ENCODE peak calls at places on chromosomes 2 and 18, in six cellular contexts. G, Y, H, I, J and Q are unnamed samples.

GRCh38 chr2:161020437-161020836 is 139.8 kb upstream of the TANK start:
- DNase-seq in G (no peak), Y (no peak), H (no peak), I (no peak), J (no peak), Q (no peak)

GRCh38 chr2:109674894-109675534 is 60.9 kb downstream of the SOWAHC start:
- DNase-seq in G (no peak), Y (no peak), H (no peak), I (no peak), J (no peak), Q (no peak)

GRCh38 chr2:149446735-149447134 is 116.3 kb downstream of the LYPD6 start:
- DNase-seq in G (no peak), Y (no peak), H (no peak), I (no peak), J (no peak), Q (no peak)

GRCh38 chr2:14778015-14778414 is 145.5 kb downstream of the LRATD1 start:
- DNase-seq in G (no peak), Y (no peak), H (no peak), I (no peak), J (no peak), Q (no peak)

GRCh38 chr2:70086278-70086837 is 919 bp upstream of the PCBP1 start:
- DNase-seq in G (peak), Y (peak), H (peak), I (peak), J (peak), Q (peak)

GRCh38 chr2:241309684-241310117 is 5.8 kb downstream of the HDLBP start:
- DNase-seq in G (no peak), Y (peak), H (peak), I (no peak), J (peak), Q (no peak)

GRCh38 chr2:12587729-12588522 is 128.8 kb upstream of the TRIB2 start:
- DNase-seq in G (no peak), Y (no peak), H (no peak), I (no peak), J (peak), Q (no peak)

GRCh38 chr2:51120754-51121280 is 88.9 kb upstream of the NRXN1 start:
- DNase-seq in G (no peak), Y (no peak), H (no peak), I (no peak), J (no peak), Q (no peak)

GRCh38 chr2:190838492-190838910 is 42.1 kb upstream of the GLS start:
- DNase-seq in G (no peak), Y (no peak), H (no peak), I (no peak), J (no peak), Q (no peak)

GRCh38 chr18:37270046-37270665 is 295.4 kb downstream of the CELF4 start:
- DNase-seq in G (peak), Y (no peak), H (no peak), I (no peak), J (peak), Q (peak)

GRCh38 chr2:46257476-46257875 is 39.7 kb upstream of the EPAS1 start:
- DNase-seq in G (no peak), Y (no peak), H (no peak), I (no peak), J (no peak), Q (no peak)

GRCh38 chr2:239630618-239631286 is 229.9 kb upstream of the HDAC4 start:
- DNase-seq in G (no peak), Y (no peak), H (no peak), I (no peak), J (no peak), Q (no peak)

GRCh38 chr18:9876867-9877654 is 8.7 kb upstream of the TXNDC2 start:
- DNase-seq in G (no peak), Y (no peak), H (no peak), I (no peak), J (no peak), Q (no peak)

GRCh38 chr2:14930441-14930840 is 297.9 kb downstream of the LRATD1 start:
- DNase-seq in G (no peak), Y (no peak), H (no peak), I (no peak), J (no peak), Q (no peak)

GRCh38 chr18:48138660-48139426 is 208.4 kb upstream of the SMAD2 start:
- DNase-seq in G (no peak), Y (no peak), H (peak), I (no peak), J (no peak), Q (no peak)

GRCh38 chr2:233604826-233605225 is 12.6 kb upstream of the UGT1A8 start:
- DNase-seq in G (no peak), Y (no peak), H (no peak), I (no peak), J (no peak), Q (no peak)

GRCh38 chr18:22429564-22429963 is 11.8 kb upstream of the CTAGE1 start:
- DNase-seq in G (no peak), Y (no peak), H (no peak), I (no peak), J (no peak), Q (no peak)

GRCh38 chr18:389658-390357 is 110.7 kb downstream of the COLEC12 start:
- DNase-seq in G (no peak), Y (no peak), H (no peak), I (no peak), J (no peak), Q (no peak)

GRCh38 chr18:54255141-54255540 is 14.2 kb upstream of the POLI start:
- DNase-seq in G (no peak), Y (no peak), H (no peak), I (no peak), J (no peak), Q (no peak)

GRCh38 chr2:167190053-167190452 is 301.8 kb downstream of the XIRP2 start:
- DNase-seq in G (no peak), Y (no peak), H (no peak), I (no peak), J (no peak), Q (no peak)

GRCh38 chr2:160353166-160353565 is 140.4 kb downstream of the RBMS1 start:
- DNase-seq in G (no peak), Y (no peak), H (no peak), I (no peak), J (peak), Q (no peak)

GRCh38 chr2:146081459-146081858 is 1561.5 kb upstream of the ZEB2 start:
- DNase-seq in G (no peak), Y (no peak), H (no peak), I (no peak), J (no peak), Q (no peak)

GRCh38 chr2:53103661-53104060 is 663.9 kb upstream of the CHAC2 start:
- DNase-seq in G (no peak), Y (no peak), H (no peak), I (no peak), J (no peak), Q (no peak)

GRCh38 chr2:179297922-179298321 is 33.3 kb upstream of the SESTD1 start:
- DNase-seq in G (no peak), Y (no peak), H (no peak), I (no peak), J (no peak), Q (no peak)

GRCh38 chr18:3148930-3149535 is 70.7 kb downstream of the MYOM1 start:
- DNase-seq in G (no peak), Y (no peak), H (no peak), I (no peak), J (no peak), Q (no peak)

GRCh38 chr2:235343156-235343774 is 150.6 kb upstream of the AGAP1 start:
- DNase-seq in G (no peak), Y (no peak), H (no peak), I (no peak), J (no peak), Q (no peak)

GRCh38 chr2:196360650-196361049 is 189.3 kb upstream of the STK17B start:
- DNase-seq in G (no peak), Y (no peak), H (no peak), I (no peak), J (no peak), Q (no peak)

GRCh38 chr2:120388222-120389035 is 42.5 kb downstream of the INHBB start:
- DNase-seq in G (no peak), Y (no peak), H (no peak), I (no peak), J (no peak), Q (peak)

GRCh38 chr18:3703732-3704176 is 253.8 kb downstream of the TGIF1 start:
- DNase-seq in G (no peak), Y (no peak), H (no peak), I (no peak), J (peak), Q (peak)

GRCh38 chr18:77666613-77667012 is 417.0 kb downstream of the GALR1 start:
- DNase-seq in G (no peak), Y (no peak), H (no peak), I (no peak), J (no peak), Q (no peak)